ENCODE peak calls at places on chromosome 17, in five cellular contexts. Q is LHCN-M2, S is EH, U is IMR-90, A is neuronal stem cell. G is an unnamed sample.

GRCh38 chr17:80511222-80512180 is 33.1 kb upstream of the RPTOR start:
- DNase-seq in A (no peak), Q (no peak), U (no peak), S (no peak), G (no peak)

GRCh38 chr17:81509048-81509686 is 3.4 kb downstream of the ACTG1 start:
- DNase-seq in S (no peak), A (no peak), Q (no peak), U (no peak), G (no peak)

GRCh38 chr17:48054238-48055185 is 6.4 kb downstream of the NFE2L1 start:
- DNase-seq in Q (no peak), A (peak), S (peak), U (peak), G (peak)

GRCh38 chr17:42286411-42287295 is 1.6 kb upstream of the STAT5A start:
- DNase-seq in A (no peak), U (no peak), S (peak), Q (no peak), G (no peak)

GRCh38 chr17:80424261-80424660 is 9.3 kb downstream of the ENDOV start:
- DNase-seq in A (no peak), S (no peak), U (no peak), Q (no peak), G (no peak)

GRCh38 chr17:69535022-69535570 is 120.6 kb downstream of the MAP2K6 start:
- DNase-seq in Q (no peak), A (no peak), U (no peak), S (no peak), G (no peak)

GRCh38 chr17:43740541-43740940 is 18.1 kb downstream of the SOST start:
- DNase-seq in U (peak), S (peak), A (no peak), Q (peak), G (peak)

GRCh38 chr17:31052187-31052889 is 42.4 kb upstream of the NF1 start:
- DNase-seq in U (peak), Q (peak), A (no peak), S (peak), G (peak)

GRCh38 chr17:5557990-5558389 is 26.3 kb downstream of the NLRP1 start:
- DNase-seq in A (no peak), U (no peak), Q (no peak), S (no peak), G (no peak)